ENCODE peak calls at places on chromosomes 12 and 14, in nine cellular contexts. C is mesenchymal stem cell, K is BJ, H is AG04450, N is neuronal stem cell, U is hepatocyte, O is GM12865, T is fibroblast of pulmonary artery, A is astrocyte of the spinal cord. P is an unnamed sample.

GRCh38 chr12:47305464-47305863 is 225.7 kb upstream of the AMIGO2 start:
- DNase-seq in U (no peak), A (no peak), O (no peak), H (no peak), C (no peak), K (no peak), T (no peak), N (no peak), P (no peak)

GRCh38 chr12:55845349-55845748 is 2.6 kb upstream of the MMP19 start:
- DNase-seq in N (no peak), T (no peak), U (no peak), A (no peak), C (no peak), H (no peak), K (no peak), O (no peak), P (no peak)

GRCh38 chr12:55718020-55718419 is 2.2 kb upstream of the RDH5 start:
- DNase-seq in N (no peak), K (no peak), O (no peak), A (no peak), T (no peak), H (no peak), U (no peak), C (no peak), P (no peak)

GRCh38 chr14:75315143-75315542 is 36.5 kb downstream of the FOS start:
- DNase-seq in K (no peak), A (peak), T (peak), N (no peak), U (no peak), O (no peak), H (no peak), C (no peak), P (no peak)

GRCh38 chr12:108196921-108197320 is 67.8 kb downstream of the WSCD2 start:
- DNase-seq in H (no peak), A (no peak), T (no peak), C (no peak), U (no peak), K (no peak), O (no peak), N (no peak), P (no peak)

GRCh38 chr12:124651508-124652273 is 84.3 kb upstream of the NCOR2 start:
- DNase-seq in T (no peak), O (no peak), U (no peak), H (no peak), N (no peak), K (no peak), C (peak), A (no peak), P (no peak)

GRCh38 chr14:58270628-58271027 is 26.0 kb downstream of the PSMA3 start:
- DNase-seq in N (no peak), H (no peak), K (no peak), A (peak), O (no peak), T (no peak), C (no peak), U (no peak), P (no peak)

GRCh38 chr12:131612092-131612755 is 98.7 kb upstream of the SFSWAP start:
- DNase-seq in T (no peak), N (no peak), A (no peak), U (no peak), O (no peak), K (no peak), C (no peak), H (no peak), P (no peak)

GRCh38 chr12:126117502-126117901 is 1052.3 kb downstream of the AACS start:
- DNase-seq in A (no peak), O (no peak), T (no peak), K (no peak), N (no peak), H (no peak), U (no peak), C (no peak), P (no peak)

GRCh38 chr14:68777644-68778043 is 15.2 kb downstream of the ZFP36L1 start:
- DNase-seq in C (no peak), K (no peak), T (no peak), A (no peak), N (no peak), U (no peak), H (no peak), O (no peak), P (no peak)

GRCh38 chr14:35632276-35633071 is 98.5 kb downstream of the INSM2 start:
- DNase-seq in A (no peak), O (no peak), T (peak), C (peak), U (no peak), K (peak), N (no peak), H (peak), P (no peak)

GRCh38 chr12:25074113-25074512 is 120.8 kb downstream of the DNAI7 start:
- DNase-seq in O (no peak), A (no peak), C (no peak), U (no peak), N (no peak), T (no peak), H (no peak), K (no peak), P (no peak)

GRCh38 chr14:35121026-35121886 is 534 bp downstream of the PPP2R3C start:
- DNase-seq in U (peak), K (no peak), T (peak), H (no peak), A (no peak), C (peak), N (no peak), O (peak), P (peak)

GRCh38 chr14:24339284-24340151 is at the start of gene RIPK3:
- DNase-seq in N (no peak), T (no peak), A (no peak), U (peak), O (peak), H (no peak), C (peak), K (no peak), P (no peak)

GRCh38 chr14:33932526-33933292 is 18.2 kb downstream of the EGLN3 start:
- DNase-seq in C (no peak), O (no peak), T (peak), U (no peak), H (no peak), A (peak), K (no peak), N (peak), P (no peak)

GRCh38 chr12:39931857-39932256 is 174.0 kb downstream of the SLC2A13 start:
- DNase-seq in H (no peak), C (no peak), U (no peak), A (no peak), K (no peak), T (peak), O (no peak), N (no peak), P (peak)

GRCh38 chr12:49888461-49889151 is 15.1 kb downstream of the FAIM2 start:
- DNase-seq in K (no peak), C (no peak), N (no peak), T (no peak), O (no peak), U (no peak), H (no peak), A (no peak), P (no peak)

GRCh38 chr14:74161526-74162158 is 76.9 kb downstream of the LIN52 start:
- DNase-seq in A (no peak), C (no peak), O (no peak), K (no peak), U (no peak), H (no peak), T (no peak), N (no peak), P (no peak)

GRCh38 chr12:59803735-59804134 is 207.9 kb downstream of the SLC16A7 start:
- DNase-seq in T (peak), A (peak), O (no peak), C (peak), H (no peak), N (no peak), K (no peak), U (no peak), P (no peak)

GRCh38 chr12:4564819-4565218 is 2.8 kb downstream of the DYRK4 start:
- DNase-seq in A (no peak), U (no peak), O (peak), T (no peak), C (no peak), N (no peak), K (no peak), H (no peak), P (no peak)

GRCh38 chr12:55041651-55042050 is 21.9 kb downstream of the NEUROD4 start:
- DNase-seq in A (no peak), O (no peak), K (no peak), T (no peak), N (no peak), H (no peak), C (no peak), U (no peak), P (peak)

GRCh38 chr12:33653362-33653761 is 213.7 kb upstream of the SYT10 start:
- DNase-seq in K (no peak), U (no peak), C (no peak), O (no peak), A (no peak), T (no peak), N (no peak), H (no peak), P (no peak)

GRCh38 chr12:52126605-52127578 is 47.4 kb downstream of the SMIM41 start:
- DNase-seq in C (no peak), A (no peak), U (no peak), O (no peak), H (no peak), T (peak), N (no peak), K (no peak), P (no peak)

GRCh38 chr12:12008931-12009611 is 61.7 kb upstream of the BCL2L14 start:
- DNase-seq in O (peak), T (peak), K (no peak), N (peak), C (peak), A (peak), H (no peak), U (no peak), P (peak)

GRCh38 chr14:37901978-37902377 is 305.7 kb upstream of the SSTR1 start:
- DNase-seq in A (no peak), N (no peak), K (peak), H (no peak), C (no peak), U (no peak), O (no peak), T (no peak), P (no peak)

GRCh38 chr12:48816148-48816854 is 2.0 kb upstream of the CACNB3 start:
- DNase-seq in T (no peak), K (no peak), H (no peak), N (no peak), U (peak), C (peak), A (no peak), O (no peak), P (no peak)
- H3K4me3 ChIP-seq in T (peak), K (peak), H (peak), N (peak), U (peak), C (peak), A (peak), O (no peak), P (no peak)

DNA sequence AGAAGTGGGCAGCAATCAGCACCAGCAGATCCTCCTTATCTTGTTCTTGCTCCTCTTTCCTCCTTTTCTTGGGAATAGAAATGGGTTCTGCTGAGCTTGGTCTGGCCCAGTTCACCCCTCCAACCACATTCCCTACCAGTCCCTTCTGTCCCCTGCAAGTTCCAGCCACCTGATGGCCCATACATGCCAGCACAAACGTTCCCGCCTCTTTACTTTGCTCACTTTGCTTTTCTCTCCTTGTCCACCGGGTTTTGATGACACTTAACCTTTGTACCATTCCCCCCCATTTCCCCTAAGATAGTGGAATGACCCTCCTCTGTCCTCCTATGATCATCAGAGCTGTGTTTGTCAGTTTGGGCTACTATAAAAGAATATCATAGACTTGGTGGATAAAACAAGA is 23.4 kb upstream of the EML1 start:
- DNase-seq in N (no peak), K (no peak), A (no peak), C (no peak), U (no peak), H (no peak), T (no peak), O (no peak), P (no peak)
- H3K4me3 ChIP-seq in N (no peak), K (no peak), A (no peak), C (no peak), U (no peak), H (no peak), T (no peak), O (no peak), P (no peak)

GRCh38 chr12:46174061-46174662 is 94.7 kb downstream of the SLC38A1 start:
- DNase-seq in A (no peak), O (peak), U (no peak), N (no peak), T (no peak), C (no peak), H (no peak), K (no peak), P (no peak)

GRCh38 chr12:46177842-46178608 is 90.8 kb downstream of the SLC38A1 start:
- DNase-seq in N (no peak), C (no peak), T (no peak), K (no peak), H (no peak), U (no peak), A (no peak), O (peak), P (no peak)

GRCh38 chr12:46174919-46175318 is 93.9 kb downstream of the SLC38A1 start:
- DNase-seq in K (no peak), T (no peak), C (no peak), A (no peak), H (no peak), N (no peak), O (no peak), U (no peak), P (no peak)

GRCh38 chr12:46179693-46180452 is 89.0 kb downstream of the SLC38A1 start:
- DNase-seq in N (no peak), O (peak), A (no peak), K (no peak), C (no peak), H (no peak), T (no peak), U (no peak), P (no peak)

GRCh38 chr12:46177020-46177419 is 91.8 kb downstream of the SLC38A1 start:
- DNase-seq in H (no peak), U (no peak), A (no peak), N (no peak), O (peak), T (no peak), K (no peak), C (no peak), P (no peak)
- H3K4me3 ChIP-seq in H (no peak), U (no peak), A (no peak), N (no peak), O (no peak), T (no peak), K (no peak), C (no peak), P (no peak)

DNA sequence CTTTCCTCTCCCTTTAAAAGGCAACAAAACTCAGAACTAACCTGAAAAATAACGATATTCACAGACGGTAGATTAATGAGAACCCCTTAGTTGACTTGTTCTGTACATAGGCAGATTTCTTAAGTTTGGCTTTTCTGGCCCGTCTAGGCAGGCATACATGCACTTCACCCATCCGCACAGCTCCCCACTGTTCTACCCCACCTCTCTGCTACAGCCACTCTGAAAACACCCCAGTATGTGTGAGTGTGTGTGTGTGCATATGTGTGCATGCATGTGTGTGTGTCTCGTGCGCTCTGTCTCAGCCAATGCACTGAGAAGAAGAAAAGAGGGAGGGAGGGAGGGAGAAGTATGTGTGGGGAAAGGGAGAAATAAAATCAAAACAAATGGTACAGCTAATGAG is 1.9 kb upstream of the LMO3 start:
- DNase-seq in U (no peak), K (no peak), O (no peak), C (no peak), H (no peak), T (no peak), N (no peak), A (no peak), P (no peak)
- H3K4me3 ChIP-seq in U (no peak), K (no peak), O (no peak), C (no peak), H (no peak), T (no peak), N (no peak), A (no peak), P (no peak)

GRCh38 chr14:104845033-104845666 is 19.9 kb upstream of the CEP170B start:
- DNase-seq in H (no peak), A (no peak), T (no peak), C (no peak), K (no peak), O (no peak), U (no peak), N (no peak), P (no peak)

GRCh38 chr14:104845834-104846441 is 19.1 kb upstream of the CEP170B start:
- DNase-seq in O (no peak), N (no peak), T (no peak), A (no peak), H (no peak), C (no peak), K (no peak), U (no peak), P (no peak)

GRCh38 chr14:104843442-104844305 is 21.4 kb upstream of the CEP170B start:
- DNase-seq in U (no peak), K (no peak), A (no peak), O (no peak), T (no peak), H (no peak), C (no peak), N (peak), P (no peak)

GRCh38 chr14:104843006-104843405 is 22.1 kb upstream of the CEP170B start:
- DNase-seq in H (no peak), C (no peak), K (no peak), A (no peak), U (no peak), N (no peak), T (no peak), O (no peak), P (no peak)

GRCh38 chr14:104844306-104845032 is 20.6 kb upstream of the CEP170B start:
- DNase-seq in U (no peak), H (no peak), A (no peak), T (no peak), C (no peak), N (no peak), O (no peak), K (no peak), P (no peak)
- H3K4me3 ChIP-seq in U (no peak), H (no peak), A (no peak), T (no peak), C (peak), N (peak), O (no peak), K (no peak), P (no peak)

GRCh38 chr12:105261010-105261409 is 25.0 kb upstream of the APPL2 start:
- DNase-seq in H (no peak), O (no peak), A (no peak), C (no peak), K (no peak), N (no peak), U (no peak), T (no peak), P (no peak)
- H3K4me3 ChIP-seq in H (no peak), O (no peak), A (no peak), C (no peak), K (no peak), N (no peak), U (no peak), T (no peak), P (no peak)